ENCODE peak calls at places on chromosomes 16 and 17, in seven cellular contexts. N, G, X, E, Y, P and C are unnamed samples.

GRCh38 chr16:26952411-26952810 is 114.3 kb upstream of the C16orf82 start:
- DNase-seq in N (no peak), G (no peak), X (no peak), E (no peak), Y (no peak), P (no peak), C (no peak)

GRCh38 chr16:86365513-86366040 is 144.8 kb upstream of the FOXF1 start:
- DNase-seq in N (peak), G (no peak), X (no peak), E (no peak), Y (no peak), P (no peak), C (no peak)

GRCh38 chr17:32909787-32910369 is 18.1 kb upstream of the TMEM98 start:
- DNase-seq in N (peak), G (peak), X (peak), E (peak), Y (peak), P (peak), C (peak)

GRCh38 chr16:8655184-8655717 is 19.2 kb upstream of the ABAT start:
- DNase-seq in N (no peak), G (peak), X (no peak), E (no peak), Y (no peak), P (peak), C (no peak)

GRCh38 chr17:19546289-19547065 is 12.8 kb downstream of the SLC47A1 start:
- DNase-seq in N (peak), G (peak), X (no peak), E (no peak), Y (no peak), P (no peak), C (no peak)

GRCh38 chr17:81927145-81927652 is 336 bp downstream of the MAFG start:
- DNase-seq in N (no peak), G (no peak), X (no peak), E (no peak), Y (no peak), P (no peak), C (no peak)

GRCh38 chr16:22008215-22009142 is 568 bp downstream of the MOSMO start:
- DNase-seq in N (peak), G (no peak), X (no peak), E (no peak), Y (no peak), P (no peak), C (peak)

GRCh38 chr16:4570688-4571321 is 14.7 kb downstream of the C16orf96 start:
- DNase-seq in N (no peak), G (no peak), X (no peak), E (no peak), Y (no peak), P (no peak), C (no peak)

GRCh38 chr16:19822534-19822933 is 62.1 kb downstream of the GPRC5B start:
- DNase-seq in N (no peak), G (no peak), X (no peak), E (no peak), Y (no peak), P (peak), C (no peak)

GRCh38 chr17:61833536-61834203 is 29.7 kb downstream of the BRIP1 start:
- DNase-seq in N (no peak), G (no peak), X (no peak), E (peak), Y (no peak), P (peak), C (no peak)

GRCh38 chr17:59796138-59796537 is 88.7 kb downstream of the VMP1 start:
- DNase-seq in N (no peak), G (no peak), X (no peak), E (no peak), Y (no peak), P (no peak), C (no peak)

GRCh38 chr17:30586818-30587595 is 109.8 kb downstream of the GOSR1 start:
- DNase-seq in N (no peak), G (no peak), X (no peak), E (no peak), Y (no peak), P (peak), C (no peak)

GRCh38 chr16:5607169-5607568 is 509.6 kb upstream of the EEF2KMT start:
- DNase-seq in N (no peak), G (no peak), X (no peak), E (no peak), Y (no peak), P (no peak), C (no peak)

GRCh38 chr17:73179387-73179786 is 13.5 kb upstream of the COG1 start:
- DNase-seq in N (no peak), G (no peak), X (no peak), E (no peak), Y (no peak), P (no peak), C (no peak)

GRCh38 chr16:57962756-57963155 is 8.2 kb downstream of the CNGB1 start:
- DNase-seq in N (no peak), G (no peak), X (no peak), E (no peak), Y (no peak), P (no peak), C (no peak)

GRCh38 chr16:75071621-75072020 is 45.0 kb downstream of the LDHD start:
- DNase-seq in N (no peak), G (no peak), X (no peak), E (no peak), Y (no peak), P (no peak), C (no peak)

GRCh38 chr16:5603836-5604235 is 506.2 kb upstream of the EEF2KMT start:
- DNase-seq in N (no peak), G (no peak), X (no peak), E (no peak), Y (no peak), P (no peak), C (no peak)

GRCh38 chr16:69179255-69180010 is 7.5 kb upstream of the SNTB2 start:
- DNase-seq in N (peak), G (peak), X (peak), E (no peak), Y (peak), P (peak), C (peak)

GRCh38 chr17:4004517-4005295 is 40.5 kb upstream of the ATP2A3 start:
- DNase-seq in N (peak), G (peak), X (no peak), E (peak), Y (peak), P (no peak), C (peak)

GRCh38 chr17:37400505-37400904 is 6.1 kb downstream of the ACACA start:
- DNase-seq in N (no peak), G (no peak), X (no peak), E (no peak), Y (no peak), P (no peak), C (no peak)

GRCh38 chr17:32142857-32143524 is 689 bp downstream of the RHOT1 start:
- DNase-seq in N (peak), G (peak), X (no peak), E (peak), Y (peak), P (peak), C (peak)

GRCh38 chr17:8016632-8017424 is 14.4 kb downstream of the GUCY2D start:
- DNase-seq in N (peak), G (peak), X (no peak), E (no peak), Y (peak), P (no peak), C (no peak)

GRCh38 chr17:78294776-78295175 is 63.3 kb downstream of the TMEM235 start:
- DNase-seq in N (no peak), G (no peak), X (no peak), E (peak), Y (no peak), P (peak), C (no peak)

GRCh38 chr16:2751577-2752034 is 832 bp upstream of the SRRM2 start:
- DNase-seq in N (peak), G (no peak), X (no peak), E (peak), Y (no peak), P (no peak), C (no peak)

GRCh38 chr17:31398381-31399275 is 7.2 kb downstream of the RAB11FIP4 start:
- DNase-seq in N (no peak), G (no peak), X (no peak), E (no peak), Y (no peak), P (no peak), C (no peak)

GRCh38 chr17:77185137-77185536 is 44.4 kb downstream of the SEC14L1 start:
- DNase-seq in N (no peak), G (no peak), X (no peak), E (no peak), Y (no peak), P (no peak), C (no peak)

GRCh38 chr16:58046054-58046881 is 20.7 kb downstream of the MMP15 start:
- DNase-seq in N (no peak), G (no peak), X (no peak), E (no peak), Y (no peak), P (no peak), C (no peak)

GRCh38 chr17:333626-334396 is 18.8 kb downstream of the RPH3AL start:
- DNase-seq in N (peak), G (peak), X (no peak), E (no peak), Y (no peak), P (peak), C (peak)
- H3K27ac ChIP-seq in N (peak), G (peak), X (peak), E (no peak), Y (peak), P (no peak), C (peak)

GRCh38 chr16:30395155-30395991 is at the start of gene ZNF48:
- DNase-seq in N (peak), G (peak), X (peak), E (peak), Y (peak), P (peak), C (peak)
- TF ChIP-seq POLR2A in N (no peak), G (no peak), X (no peak), E (no peak), Y (peak), P (no peak), C (peak)

GRCh38 chr16:29863669-29863984 is 601 bp upstream of the CDIPT start:
- DNase-seq in N (no peak), G (no peak), X (no peak), E (no peak), Y (no peak), P (no peak), C (no peak)

GRCh38 chr16:29862884-29863668 is at the start of gene CDIPT:
- DNase-seq in N (peak), G (peak), X (peak), E (peak), Y (peak), P (peak), C (peak)

GRCh38 chr16:29864205-29864604 is 1.2 kb upstream of the CDIPT start:
- DNase-seq in N (no peak), G (no peak), X (no peak), E (no peak), Y (no peak), P (no peak), C (no peak)

GRCh38 chr16:29860218-29860617 is 2.8 kb downstream of the CDIPT start:
- DNase-seq in N (no peak), G (peak), X (no peak), E (no peak), Y (no peak), P (no peak), C (no peak)

DNA sequence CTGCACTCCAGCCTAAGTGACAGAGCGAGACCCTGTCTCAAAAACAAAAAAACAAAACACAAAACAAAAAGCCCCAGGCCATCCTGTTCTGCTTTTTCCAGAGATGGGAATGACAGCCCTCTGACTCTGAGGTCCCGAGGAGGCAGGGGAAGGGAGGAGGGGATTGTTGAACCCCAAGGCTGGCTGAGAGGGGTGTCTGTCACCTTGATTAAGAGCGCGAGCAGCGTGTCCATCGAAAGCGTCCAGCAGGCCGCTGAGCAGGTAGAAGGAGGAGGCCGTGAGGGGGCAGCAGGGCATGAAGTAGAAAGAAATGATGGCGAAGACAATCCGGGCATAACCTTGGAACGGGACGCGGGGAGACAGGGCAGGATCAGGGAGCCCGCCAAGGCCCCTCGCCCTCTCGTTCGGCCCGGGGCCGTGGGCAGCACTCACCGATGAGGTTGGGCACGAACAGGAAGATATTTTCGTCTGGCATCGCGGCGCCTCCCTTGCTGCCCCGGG is 593 bp downstream of the CDIPT start:
- DNase-seq in N (no peak), G (peak), X (no peak), E (no peak), Y (peak), P (no peak), C (no peak)
- H3K27ac ChIP-seq in N (peak), G (peak), X (peak), E (peak), Y (peak), P (peak), C (peak)

GRCh38 chr17:65122836-65123756 is 14.1 kb upstream of the RGS9 start:
- DNase-seq in N (peak), G (peak), X (peak), E (peak), Y (peak), P (peak), C (peak)
- TF ChIP-seq POLR2A in N (peak), G (no peak), X (peak), E (peak), Y (no peak), P (peak), C (no peak)